ENCODE peak calls at places on chromosomes 13 and 19, in seven cellular contexts. A is colonic mucosa, X is AG09309, R is sciatic nerve, P is HT-29, L is EL, Y is amniotic stem cell. V is an unnamed sample.

GRCh38 chr19:32526895-32527294 is 54.1 kb upstream of the PDCD5 start:
- DNase-seq in A (no peak), X (no peak), R (no peak), P (no peak), L (no peak), Y (no peak), V (no peak)

GRCh38 chr19:40803857-40804782 is 5.1 kb downstream of the EGLN2 start:
- DNase-seq in A (peak), X (no peak), R (no peak), P (peak), L (no peak), Y (no peak), V (peak)

GRCh38 chr13:106340249-106340648 is 195.2 kb downstream of the EFNB2 start:
- DNase-seq in A (no peak), X (no peak), R (no peak), P (no peak), L (no peak), Y (no peak), V (no peak)

GRCh38 chr19:50510121-50510670 is 795 bp downstream of the JOSD2 start:
- DNase-seq in A (no peak), X (no peak), R (no peak), P (no peak), L (no peak), Y (no peak), V (no peak)

GRCh38 chr13:44927953-44928352 is 61.3 kb downstream of the NUFIP1 start:
- DNase-seq in A (no peak), X (no peak), R (no peak), P (no peak), L (no peak), Y (no peak), V (no peak)

GRCh38 chr19:34837262-34837661 is 64.2 kb upstream of the ZNF599 start:
- DNase-seq in A (peak), X (no peak), R (no peak), P (no peak), L (no peak), Y (no peak), V (peak)

GRCh38 chr19:50203281-50204080 is at the start of gene MYH14:
- DNase-seq in A (peak), X (no peak), R (peak), P (peak), L (no peak), Y (no peak), V (peak)

GRCh38 chr13:58992478-58993042 is 1171.2 kb downstream of the DIAPH3 start:
- DNase-seq in A (no peak), X (no peak), R (no peak), P (no peak), L (no peak), Y (no peak), V (no peak)

GRCh38 chr13:74771964-74772363 is 637.8 kb upstream of the KLF12 start:
- DNase-seq in A (no peak), X (peak), R (no peak), P (no peak), L (peak), Y (peak), V (no peak)

GRCh38 chr13:31878955-31879354 is 139.6 kb downstream of the RXFP2 start:
- DNase-seq in A (no peak), X (no peak), R (no peak), P (no peak), L (no peak), Y (no peak), V (no peak)

GRCh38 chr13:106529415-106530208 is 5.8 kb downstream of the EFNB2 start:
- DNase-seq in A (no peak), X (no peak), R (no peak), P (peak), L (no peak), Y (no peak), V (no peak)

V was measured in body of pancreas.